ENCODE peak calls at places on chromosomes 2 and 18, in seven cellular contexts. J is stimulated activated CD8-positive, alpha-beta memory T cell treated with anti-CD3 and anti-CD28 coated beads, Interleukin-7, amount 100 ng/mL, for 24 hours; A is HFFc6; K is GM13976; V is ELF-1; O is nucleus accumbens; S is mucosa of gallbladder. H is an unnamed sample.

GRCh38 chr2:95301186-95301585 is 4.0 kb downstream of the KCNIP3 start:
- DNase-seq in O (no peak), A (no peak), V (no peak), K (no peak), J (no peak), S (no peak), H (no peak)

GRCh38 chr2:233448565-233448964 is 94.3 kb downstream of the DGKD start:
- DNase-seq in O (no peak), V (peak; percentile 18), A (no peak), J (no peak), S (no peak), K (no peak), H (no peak)

GRCh38 chr2:197075754-197076337 is 149.3 kb upstream of the PGAP1 start:
- DNase-seq in O (no peak), J (no peak), K (no peak), V (no peak), A (no peak), S (no peak), H (no peak)

GRCh38 chr18:50284226-50284885 is 3.0 kb upstream of the MBD1 start:
- DNase-seq in O (no peak), A (no peak), V (no peak), S (no peak), J (no peak), K (no peak), H (no peak)

GRCh38 chr18:61034581-61034980 is 298.6 kb upstream of the CDH20 start:
- DNase-seq in O (no peak), S (no peak), V (no peak), A (no peak), J (no peak), K (no peak), H (no peak)

GRCh38 chr2:15841776-15842554 is 98.4 kb upstream of the MYCN start:
- DNase-seq in O (no peak), K (no peak), V (no peak), S (no peak), J (no peak), A (no peak), H (no peak)

GRCh38 chr18:63788447-63789096 is 13.4 kb downstream of the SERPINB7 start:
- DNase-seq in A (peak; percentile 91), S (no peak), J (peak; percentile 25), K (no peak), O (no peak), V (no peak), H (no peak)

GRCh38 chr18:9221040-9221439 is 84.5 kb downstream of the ANKRD12 start:
- DNase-seq in J (no peak), S (no peak), K (no peak), V (no peak), A (no peak), O (no peak), H (no peak)

GRCh38 chr18:54774423-54774822 is 53.9 kb upstream of the RAB27B start:
- DNase-seq in K (no peak), S (no peak), J (no peak), O (no peak), V (no peak), A (peak; percentile 42), H (no peak)

GRCh38 chr2:182866095-182866460 is 359 bp downstream of the FRZB start:
- DNase-seq in V (no peak), A (no peak), S (no peak), K (peak; percentile 15), J (no peak), O (no peak), H (no peak)

GRCh38 chr2:239516954-239517305 is 116.1 kb upstream of the HDAC4 start:
- DNase-seq in S (no peak), O (no peak), V (no peak), J (no peak), A (no peak), K (no peak), H (no peak)

GRCh38 chr2:126527836-126528490 is 128.0 kb upstream of the GYPC start:
- DNase-seq in J (peak; percentile 36), A (peak; percentile 30), V (peak; percentile 78), K (peak; percentile 45), S (peak; percentile 63), O (no peak), H (no peak)

GRCh38 chr2:180692322-180692721 is 288.1 kb upstream of the UBE2E3 start:
- DNase-seq in J (no peak), A (no peak), O (no peak), K (no peak), V (no peak), S (no peak), H (no peak)

GRCh38 chr2:15532996-15533395 is 28.1 kb downstream of the NBAS start:
- DNase-seq in A (no peak), V (no peak), K (no peak), O (no peak), J (no peak), S (no peak), H (no peak)

GRCh38 chr2:217953011-217953481 is 49.7 kb downstream of the TNS1 start:
- DNase-seq in K (no peak), J (no peak), S (no peak), V (no peak), O (no peak), A (no peak), H (no peak)

GRCh38 chr2:240868286-240869108 is at the start of gene AGXT:
- DNase-seq in K (no peak), V (peak; percentile 19), O (no peak), A (no peak), J (no peak), S (no peak), H (no peak)

GRCh38 chr2:182252534-182252933 is 174.3 kb downstream of the PDE1A start:
- DNase-seq in A (no peak), S (no peak), O (no peak), K (no peak), J (no peak), V (no peak), H (no peak)

GRCh38 chr2:224909885-224910517 is 132.3 kb downstream of the DOCK10 start:
- DNase-seq in S (peak; percentile 46), A (peak; percentile 56), V (no peak), J (no peak), O (no peak), K (no peak), H (no peak)

GRCh38 chr2:196372811-196373664 is 201.7 kb upstream of the STK17B start:
- DNase-seq in A (no peak), O (no peak), V (no peak), J (no peak), S (no peak), K (no peak), H (no peak)

GRCh38 chr2:98608962-98609604 is 694 bp downstream of the UNC50 start:
- DNase-seq in K (no peak), J (no peak), V (peak; percentile 45), A (peak; percentile 49), O (no peak), S (no peak), H (peak; percentile 19)

GRCh38 chr2:75716406-75716805 is 5.7 kb upstream of the GCFC2 start:
- DNase-seq in O (no peak), S (no peak), A (no peak), K (no peak), J (no peak), V (no peak), H (no peak)